ENCODE peak calls at places on chromosomes 13 and 19, in nine cellular contexts. W is hepatocyte; J is psoas muscle; X is stimulated activated CD4-positive, alpha-beta T cell treated with anti-CD3 and anti-CD28 coated beads, Interleukin-15, amount 100 ng/mL, for 1 hour; F is activated gamma-delta T cell treated with Interleukin-2 at 50 U/mL for 16 hours; B is foreskin fibroblast; S is left ventricle myocardium superior; D is activated CD4-positive, alpha-beta T cell treated with anti-CD3 and anti-CD28 coated beads, Interleukin-2, amount 10 ng/mL, durations not matched to agents 7 days and 5 days; A is NCI-H345. R is an unnamed sample.

GRCh38 chr19:8512115-8512967 is 1.6 kb downstream of the ZNF414 start:
- DNase-seq in W (no peak), J (no peak), X (no peak), F (no peak), B (peak), S (no peak), D (no peak), A (no peak), R (no peak)

GRCh38 chr13:62997696-62998095 is 1582.0 kb upstream of the PCDH20 start:
- DNase-seq in W (no peak), J (no peak), X (no peak), F (no peak), B (no peak), S (no peak), D (no peak), A (no peak), R (no peak)

GRCh38 chr13:32737111-32737571 is 150.9 kb downstream of the PDS5B start:
- DNase-seq in W (no peak), J (no peak), X (no peak), F (no peak), B (no peak), S (no peak), D (peak), A (no peak), R (no peak)

GRCh38 chr13:22926176-22927007 is 254.4 kb upstream of the SGCG start:
- DNase-seq in W (peak), J (peak), X (no peak), F (no peak), B (peak), S (peak), D (no peak), A (no peak), R (no peak)

GRCh38 chr19:33622505-33622808 is 704 bp downstream of the CHST8 start:
- DNase-seq in W (no peak), J (no peak), X (no peak), F (no peak), B (peak), S (no peak), D (no peak), A (no peak), R (no peak)

GRCh38 chr13:114131581-114132418 is 623 bp downstream of the RASA3 start:
- DNase-seq in W (no peak), J (no peak), X (no peak), F (no peak), B (peak), S (peak), D (no peak), A (peak), R (no peak)

GRCh38 chr13:108483981-108484380 is 145.4 kb upstream of the MYO16 start:
- DNase-seq in W (no peak), J (no peak), X (no peak), F (no peak), B (no peak), S (no peak), D (no peak), A (no peak), R (no peak)

GRCh38 chr13:94233401-94233800 is 246.1 kb downstream of the DCT start:
- DNase-seq in W (peak), J (peak), X (no peak), F (no peak), B (peak), S (no peak), D (no peak), A (no peak), R (peak)

GRCh38 chr13:26058704-26059103 is 6.9 kb upstream of the SHISA2 start:
- DNase-seq in W (no peak), J (no peak), X (no peak), F (no peak), B (no peak), S (no peak), D (no peak), A (no peak), R (no peak)

GRCh38 chr19:45471866-45472556 is 4.2 kb downstream of the FOSB start:
- DNase-seq in W (no peak), J (no peak), X (no peak), F (no peak), B (no peak), S (no peak), D (no peak), A (no peak), R (no peak)

GRCh38 chr13:110921695-110922094 is 6.8 kb upstream of the ANKRD10 start:
- DNase-seq in W (no peak), J (no peak), X (no peak), F (no peak), B (no peak), S (no peak), D (no peak), A (no peak), R (no peak)

GRCh38 chr19:18099623-18099995 is 2.0 kb downstream of the MAST3 start:
- DNase-seq in W (no peak), J (no peak), X (no peak), F (no peak), B (no peak), S (no peak), D (no peak), A (no peak), R (no peak)

GRCh38 chr19:9857076-9857721 is 22.1 kb downstream of the PIN1 start:
- DNase-seq in W (no peak), J (no peak), X (no peak), F (no peak), B (no peak), S (no peak), D (no peak), A (no peak), R (no peak)

GRCh38 chr13:113157206-113157928 is 1.1 kb upstream of the PROZ start:
- DNase-seq in W (no peak), J (no peak), X (no peak), F (no peak), B (no peak), S (no peak), D (no peak), A (no peak), R (no peak)

GRCh38 chr19:54142166-54142780 is 4.7 kb downstream of the CNOT3 start:
- DNase-seq in W (no peak), J (no peak), X (no peak), F (no peak), B (peak), S (no peak), D (no peak), A (no peak), R (no peak)

GRCh38 chr13:77868717-77869116 is 49.9 kb downstream of the EDNRB start:
- DNase-seq in W (no peak), J (no peak), X (no peak), F (no peak), B (peak), S (no peak), D (no peak), A (no peak), R (no peak)

GRCh38 chr13:97629601-97630272 is 195.8 kb downstream of the RAP2A start:
- DNase-seq in W (no peak), J (no peak), X (no peak), F (no peak), B (no peak), S (no peak), D (no peak), A (peak), R (no peak)

GRCh38 chr13:52156724-52157251 is 2.6 kb downstream of the NEK3 start:
- DNase-seq in W (no peak), J (no peak), X (no peak), F (no peak), B (no peak), S (no peak), D (no peak), A (no peak), R (no peak)

GRCh38 chr19:39807846-39808364 is 26.1 kb downstream of the DYRK1B start:
- DNase-seq in W (no peak), J (no peak), X (no peak), F (no peak), B (no peak), S (no peak), D (no peak), A (no peak), R (no peak)

GRCh38 chr13:34507630-34508029 is 434.4 kb upstream of the NBEA start:
- DNase-seq in W (no peak), J (no peak), X (no peak), F (no peak), B (peak), S (no peak), D (no peak), A (no peak), R (no peak)

GRCh38 chr13:18944501-18945068 is 237.0 kb downstream of the TUBA3C start:
- DNase-seq in W (no peak), J (no peak), X (no peak), F (no peak), B (no peak), S (no peak), D (no peak), A (no peak), R (no peak)

GRCh38 chr19:51637362-51637978 is 7.3 kb upstream of the SIGLEC5 start:
- DNase-seq in W (no peak), J (no peak), X (no peak), F (no peak), B (peak), S (no peak), D (no peak), A (no peak), R (no peak)

GRCh38 chr13:99384468-99384867 is 77.3 kb upstream of the GPR183 start:
- DNase-seq in W (no peak), J (no peak), X (no peak), F (no peak), B (no peak), S (no peak), D (peak), A (no peak), R (no peak)

GRCh38 chr19:16876904-16877361 is 11.9 kb upstream of the F2RL3 start:
- DNase-seq in W (no peak), J (no peak), X (no peak), F (no peak), B (no peak), S (no peak), D (no peak), A (no peak), R (no peak)

GRCh38 chr13:72061613-72062012 is 194.6 kb upstream of the DACH1 start:
- DNase-seq in W (no peak), J (no peak), X (no peak), F (no peak), B (no peak), S (no peak), D (no peak), A (no peak), R (no peak)

GRCh38 chr19:33194884-33195710 is 967 bp downstream of the LRP3 start:
- DNase-seq in W (peak), J (peak), X (no peak), F (no peak), B (peak), S (peak), D (no peak), A (peak), R (no peak)

GRCh38 chr13:30638301-30638700 is 20.6 kb downstream of the USPL1 start:
- DNase-seq in W (no peak), J (no peak), X (no peak), F (no peak), B (no peak), S (no peak), D (no peak), A (no peak), R (no peak)

GRCh38 chr13:73220966-73221720 is 162.3 kb downstream of the KLF5 start:
- DNase-seq in W (peak), J (no peak), X (no peak), F (no peak), B (no peak), S (no peak), D (no peak), A (no peak), R (no peak)

GRCh38 chr13:112959206-112959605 is 9.8 kb upstream of the MCF2L start:
- DNase-seq in W (no peak), J (no peak), X (no peak), F (no peak), B (no peak), S (no peak), D (no peak), A (no peak), R (no peak)

GRCh38 chr13:23822252-23822824 is 66.9 kb downstream of the MIPEP start:
- DNase-seq in W (no peak), J (no peak), X (no peak), F (no peak), B (peak), S (no peak), D (no peak), A (no peak), R (no peak)

GRCh38 chr13:28336193-28336657 is 158.7 kb downstream of the FLT1 start:
- DNase-seq in W (no peak), J (no peak), X (no peak), F (no peak), B (peak), S (no peak), D (no peak), A (no peak), R (no peak)

GRCh38 chr19:47372603-47373002 is 23.5 kb downstream of the DHX34 start:
- DNase-seq in W (no peak), J (no peak), X (no peak), F (no peak), B (no peak), S (no peak), D (no peak), A (no peak), R (no peak)

GRCh38 chr13:113579686-113580085 is 4.9 kb upstream of the TFDP1 start:
- DNase-seq in W (no peak), J (no peak), X (no peak), F (no peak), B (no peak), S (no peak), D (no peak), A (no peak), R (no peak)

R was measured in omental fat pad.